ENCODE peak calls at places on chromosomes 13 and 19, in ten cellular contexts. H, D, Y, J, C, A, V, T, P and X are unnamed samples.

GRCh38 chr19:3398114-3398899 is 31.9 kb downstream of the NFIC start:
- DNase-seq in P (peak), V (peak), H (no peak), D (no peak), A (peak), T (no peak), C (no peak), J (no peak), Y (no peak), X (no peak)

GRCh38 chr19:39363909-39364457 is 21.8 kb downstream of the SAMD4B start:
- DNase-seq in P (peak), C (no peak), T (no peak), H (peak), D (no peak), A (no peak), J (no peak), Y (no peak), V (no peak), X (no peak)

GRCh38 chr13:106349080-106349841 is 186.2 kb downstream of the EFNB2 start:
- DNase-seq in T (peak), V (peak), A (peak), Y (no peak), J (no peak), C (no peak), D (no peak), H (no peak), P (no peak), X (no peak)

GRCh38 chr19:41422955-41423354 is 4.2 kb downstream of the B3GNT8 start:
- DNase-seq in V (no peak), Y (no peak), T (no peak), C (no peak), J (no peak), H (no peak), A (no peak), P (no peak), D (no peak), X (no peak)

GRCh38 chr13:41533676-41534075 is 76.3 kb downstream of the RGCC start:
- DNase-seq in A (no peak), C (no peak), P (no peak), D (no peak), J (no peak), H (no peak), V (no peak), Y (no peak), T (no peak), X (no peak)

GRCh38 chr13:44211286-44211685 is 162.3 kb upstream of the SERP2 start:
- DNase-seq in J (no peak), P (peak), T (no peak), D (no peak), V (no peak), Y (no peak), A (no peak), C (no peak), H (no peak), X (no peak)

GRCh38 chr19:10116085-10116865 is 3.4 kb downstream of the EIF3G start:
- DNase-seq in T (no peak), A (no peak), H (no peak), P (no peak), C (no peak), V (no peak), Y (no peak), J (no peak), D (no peak), X (no peak)

GRCh38 chr13:98466634-98467236 is 110.2 kb downstream of the STK24 start:
- DNase-seq in H (peak), D (peak), T (peak), A (peak), J (no peak), Y (peak), P (no peak), V (no peak), C (no peak), X (peak)

GRCh38 chr13:99768986-99769385 is 202.6 kb downstream of the ZIC5 start:
- DNase-seq in V (no peak), Y (no peak), D (no peak), T (no peak), A (no peak), H (no peak), C (no peak), P (no peak), J (no peak), X (no peak)

GRCh38 chr19:39046037-39046821 is 13.9 kb upstream of the FBXO27 start:
- DNase-seq in J (no peak), Y (no peak), H (no peak), D (peak), V (no peak), P (no peak), A (no peak), T (no peak), C (no peak), X (no peak)

GRCh38 chr19:926595-927043 is 784 bp downstream of the ARID3A start:
- DNase-seq in Y (no peak), D (no peak), T (no peak), A (no peak), P (no peak), H (peak), J (no peak), C (no peak), V (no peak), X (peak)

GRCh38 chr19:54160182-54160811 is 776 bp upstream of the LENG1 start:
- DNase-seq in C (no peak), D (no peak), T (no peak), Y (no peak), P (no peak), V (no peak), J (peak), A (no peak), H (peak), X (no peak)

GRCh38 chr19:39731685-39732084 is 6.1 kb downstream of the CLC start:
- DNase-seq in Y (no peak), D (no peak), A (no peak), V (no peak), T (no peak), C (no peak), H (no peak), J (no peak), P (no peak), X (no peak)

GRCh38 chr13:23725922-23726321 is 155.7 kb downstream of the TNFRSF19 start:
- DNase-seq in J (no peak), H (no peak), P (no peak), A (no peak), V (no peak), C (no peak), Y (no peak), D (no peak), T (no peak), X (no peak)

GRCh38 chr19:53774011-53774410 is 50.1 kb downstream of the NLRP12 start:
- DNase-seq in C (no peak), P (no peak), T (no peak), J (no peak), A (no peak), H (no peak), D (no peak), Y (no peak), V (no peak), X (no peak)

GRCh38 chr19:18160441-18160791 is 7.5 kb downstream of the PIK3R2 start:
- DNase-seq in A (no peak), C (no peak), D (no peak), Y (no peak), T (no peak), V (no peak), P (no peak), J (no peak), H (peak), X (no peak)

GRCh38 chr13:59464926-59465325 is 698.8 kb downstream of the DIAPH3 start:
- DNase-seq in D (no peak), Y (no peak), P (no peak), V (no peak), A (no peak), J (no peak), T (no peak), C (no peak), H (no peak), X (no peak)

GRCh38 chr19:18568367-18568766 is 3.3 kb upstream of the UBA52 start:
- DNase-seq in V (no peak), T (no peak), Y (no peak), D (no peak), A (no peak), P (no peak), J (no peak), C (no peak), H (no peak), X (no peak)

GRCh38 chr13:113552079-113552478 is 32.5 kb upstream of the TFDP1 start:
- DNase-seq in C (no peak), T (no peak), H (no peak), A (no peak), Y (no peak), V (no peak), P (no peak), D (no peak), J (no peak), X (no peak)

GRCh38 chr19:46571495-46571894 is 29.6 kb upstream of the CALM3 start:
- DNase-seq in P (no peak), J (peak), V (no peak), Y (no peak), A (peak), C (no peak), D (peak), H (peak), T (peak), X (peak)

GRCh38 chr19:39858541-39858940 is 12.4 kb upstream of the FBL start:
- DNase-seq in A (peak), D (no peak), P (peak), C (no peak), Y (no peak), H (peak), V (no peak), J (peak), T (no peak), X (peak)

GRCh38 chr13:39571502-39572092 is 31.4 kb downstream of the LHFPL6 start:
- DNase-seq in C (no peak), D (no peak), T (no peak), A (no peak), Y (no peak), J (no peak), P (no peak), V (no peak), H (no peak), X (no peak)